ENCODE peak calls at places on chromosomes 3 and 15, in eight cellular contexts. One of them, this sample, is unnamed.

GRCh38 chr3:151328298-151329036 is 882 bp downstream of the P2RY13 start:
- DNase-seq in psoas muscle: no peak
- DNase-seq in adrenal gland: peak
- DNase-seq in AG04450: no peak
- DNase-seq in ascending aorta: no peak
- DNase-seq in PC-9: peak
- DNase-seq in upper lobe of right lung: no peak
- DNase-seq in prostate gland: no peak
- DNase-seq in this sample: no peak

GRCh38 chr3:52072020-52072419 is 15.6 kb upstream of the DUSP7 start:
- DNase-seq in psoas muscle: no peak
- DNase-seq in adrenal gland: no peak
- DNase-seq in AG04450: no peak
- DNase-seq in ascending aorta: no peak
- DNase-seq in PC-9: no peak
- DNase-seq in upper lobe of right lung: peak
- DNase-seq in prostate gland: no peak
- DNase-seq in this sample: no peak

GRCh38 chr3:156723182-156723619 is 48.8 kb downstream of the TIPARP start:
- DNase-seq in psoas muscle: no peak
- DNase-seq in adrenal gland: no peak
- DNase-seq in AG04450: no peak
- DNase-seq in ascending aorta: no peak
- DNase-seq in PC-9: no peak
- DNase-seq in upper lobe of right lung: no peak
- DNase-seq in prostate gland: no peak
- DNase-seq in this sample: no peak

GRCh38 chr3:13544293-13544831 is 4.6 kb upstream of the FBLN2 start:
- DNase-seq in psoas muscle: peak
- DNase-seq in adrenal gland: no peak
- DNase-seq in AG04450: no peak
- DNase-seq in ascending aorta: no peak
- DNase-seq in PC-9: no peak
- DNase-seq in upper lobe of right lung: no peak
- DNase-seq in prostate gland: no peak
- DNase-seq in this sample: no peak

GRCh38 chr3:136818191-136818850 is 605 bp upstream of the SLC35G2 start:
- DNase-seq in psoas muscle: peak
- DNase-seq in adrenal gland: peak
- DNase-seq in AG04450: peak
- DNase-seq in ascending aorta: peak
- DNase-seq in PC-9: peak
- DNase-seq in upper lobe of right lung: no peak
- DNase-seq in prostate gland: no peak
- DNase-seq in this sample: peak

GRCh38 chr15:49379996-49380395 is 43.0 kb upstream of the FGF7 start:
- DNase-seq in psoas muscle: no peak
- DNase-seq in adrenal gland: no peak
- DNase-seq in AG04450: no peak
- DNase-seq in ascending aorta: no peak
- DNase-seq in PC-9: no peak
- DNase-seq in upper lobe of right lung: no peak
- DNase-seq in prostate gland: no peak
- DNase-seq in this sample: no peak

GRCh38 chr15:43441316-43441715 is 51.6 kb downstream of the TP53BP1 start:
- DNase-seq in psoas muscle: no peak
- DNase-seq in adrenal gland: no peak
- DNase-seq in AG04450: no peak
- DNase-seq in ascending aorta: no peak
- DNase-seq in PC-9: no peak
- DNase-seq in upper lobe of right lung: no peak
- DNase-seq in prostate gland: no peak
- DNase-seq in this sample: no peak

GRCh38 chr15:60120100-60120499 is 116.0 kb downstream of the FOXB1 start:
- DNase-seq in psoas muscle: no peak
- DNase-seq in adrenal gland: no peak
- DNase-seq in AG04450: no peak
- DNase-seq in ascending aorta: no peak
- DNase-seq in PC-9: no peak
- DNase-seq in upper lobe of right lung: no peak
- DNase-seq in prostate gland: no peak
- DNase-seq in this sample: no peak

GRCh38 chr15:43998607-43999006 is 171.8 kb downstream of the WDR76 start:
- DNase-seq in psoas muscle: peak
- DNase-seq in adrenal gland: peak
- DNase-seq in AG04450: peak
- DNase-seq in ascending aorta: no peak
- DNase-seq in PC-9: no peak
- DNase-seq in upper lobe of right lung: no peak
- DNase-seq in prostate gland: no peak
- DNase-seq in this sample: no peak

GRCh38 chr3:134754768-134755559 is 40.1 kb upstream of the EPHB1 start:
- DNase-seq in psoas muscle: peak
- DNase-seq in adrenal gland: peak
- DNase-seq in AG04450: no peak
- DNase-seq in ascending aorta: no peak
- DNase-seq in PC-9: no peak
- DNase-seq in upper lobe of right lung: no peak
- DNase-seq in prostate gland: peak
- DNase-seq in this sample: peak

GRCh38 chr3:114848087-114848486 is 299.0 kb downstream of the ZBTB20 start:
- DNase-seq in psoas muscle: no peak
- DNase-seq in adrenal gland: no peak
- DNase-seq in AG04450: no peak
- DNase-seq in ascending aorta: no peak
- DNase-seq in PC-9: no peak
- DNase-seq in upper lobe of right lung: peak
- DNase-seq in prostate gland: no peak
- DNase-seq in this sample: no peak

GRCh38 chr3:197547618-197548017 is 8.2 kb downstream of the BDH1 start:
- DNase-seq in psoas muscle: no peak
- DNase-seq in adrenal gland: no peak
- DNase-seq in AG04450: no peak
- DNase-seq in ascending aorta: no peak
- DNase-seq in PC-9: no peak
- DNase-seq in upper lobe of right lung: no peak
- DNase-seq in prostate gland: no peak
- DNase-seq in this sample: peak

GRCh38 chr15:40087095-40087805 is 21.4 kb downstream of the BMF start:
- DNase-seq in psoas muscle: no peak
- DNase-seq in adrenal gland: no peak
- DNase-seq in AG04450: no peak
- DNase-seq in ascending aorta: no peak
- DNase-seq in PC-9: no peak
- DNase-seq in upper lobe of right lung: peak
- DNase-seq in prostate gland: no peak
- DNase-seq in this sample: peak
- H3K27ac ChIP-seq in psoas muscle: no peak
- H3K27ac ChIP-seq in adrenal gland: no peak
- H3K27ac ChIP-seq in AG04450: no peak
- H3K27ac ChIP-seq in ascending aorta: peak
- H3K27ac ChIP-seq in PC-9: no peak
- H3K27ac ChIP-seq in upper lobe of right lung: no peak
- H3K27ac ChIP-seq in prostate gland: no peak
- H3K27ac ChIP-seq in this sample: peak

GRCh38 chr15:70753101-70753829 is 10.1 kb downstream of the UACA start:
- DNase-seq in psoas muscle: no peak
- DNase-seq in adrenal gland: no peak
- DNase-seq in AG04450: no peak
- DNase-seq in ascending aorta: no peak
- DNase-seq in PC-9: no peak
- DNase-seq in upper lobe of right lung: no peak
- DNase-seq in prostate gland: no peak
- DNase-seq in this sample: no peak

GRCh38 chr15:70758790-70759462 is 4.4 kb downstream of the UACA start:
- DNase-seq in psoas muscle: no peak
- DNase-seq in adrenal gland: no peak
- DNase-seq in AG04450: no peak
- DNase-seq in ascending aorta: no peak
- DNase-seq in PC-9: no peak
- DNase-seq in upper lobe of right lung: no peak
- DNase-seq in prostate gland: no peak
- DNase-seq in this sample: no peak

GRCh38 chr15:70752142-70752754 is 11.1 kb downstream of the UACA start:
- DNase-seq in psoas muscle: peak
- DNase-seq in adrenal gland: no peak
- DNase-seq in AG04450: no peak
- DNase-seq in ascending aorta: no peak
- DNase-seq in PC-9: no peak
- DNase-seq in upper lobe of right lung: no peak
- DNase-seq in prostate gland: no peak
- DNase-seq in this sample: peak

GRCh38 chr15:70757627-70758026 is 5.7 kb downstream of the UACA start:
- DNase-seq in psoas muscle: no peak
- DNase-seq in adrenal gland: no peak
- DNase-seq in AG04450: no peak
- DNase-seq in ascending aorta: no peak
- DNase-seq in PC-9: no peak
- DNase-seq in upper lobe of right lung: no peak
- DNase-seq in prostate gland: no peak
- DNase-seq in this sample: no peak

DNA sequence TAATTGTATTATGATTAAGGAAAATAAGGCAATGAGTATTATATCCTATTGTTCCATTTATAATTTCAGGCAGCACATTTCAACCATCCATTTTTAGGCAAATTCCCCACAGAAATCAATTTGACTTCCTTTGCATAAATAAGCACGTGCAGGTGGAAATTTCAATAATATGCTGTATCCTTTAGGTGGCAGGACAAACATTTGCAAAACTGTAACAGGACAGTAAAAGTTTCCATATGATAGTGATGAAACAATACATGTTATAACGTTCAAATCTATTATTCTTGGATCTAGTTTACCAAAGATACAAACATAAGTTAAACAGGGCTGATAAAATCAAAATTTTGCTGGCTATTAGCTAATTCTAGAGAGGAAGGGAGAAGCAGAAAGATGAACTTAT is 8.5 kb downstream of the UACA start:
- DNase-seq in psoas muscle: no peak
- DNase-seq in adrenal gland: no peak
- DNase-seq in AG04450: no peak
- DNase-seq in ascending aorta: no peak
- DNase-seq in PC-9: no peak
- DNase-seq in upper lobe of right lung: no peak
- DNase-seq in prostate gland: no peak
- DNase-seq in this sample: no peak
- TF ChIP-seq CTCF in psoas muscle: no peak
- TF ChIP-seq CTCF in adrenal gland: no peak
- TF ChIP-seq CTCF in AG04450: peak
- TF ChIP-seq CTCF in ascending aorta: no peak
- TF ChIP-seq CTCF in PC-9: no peak
- TF ChIP-seq CTCF in upper lobe of right lung: no peak
- TF ChIP-seq CTCF in prostate gland: no peak
- TF ChIP-seq CTCF in this sample: no peak

DNA sequence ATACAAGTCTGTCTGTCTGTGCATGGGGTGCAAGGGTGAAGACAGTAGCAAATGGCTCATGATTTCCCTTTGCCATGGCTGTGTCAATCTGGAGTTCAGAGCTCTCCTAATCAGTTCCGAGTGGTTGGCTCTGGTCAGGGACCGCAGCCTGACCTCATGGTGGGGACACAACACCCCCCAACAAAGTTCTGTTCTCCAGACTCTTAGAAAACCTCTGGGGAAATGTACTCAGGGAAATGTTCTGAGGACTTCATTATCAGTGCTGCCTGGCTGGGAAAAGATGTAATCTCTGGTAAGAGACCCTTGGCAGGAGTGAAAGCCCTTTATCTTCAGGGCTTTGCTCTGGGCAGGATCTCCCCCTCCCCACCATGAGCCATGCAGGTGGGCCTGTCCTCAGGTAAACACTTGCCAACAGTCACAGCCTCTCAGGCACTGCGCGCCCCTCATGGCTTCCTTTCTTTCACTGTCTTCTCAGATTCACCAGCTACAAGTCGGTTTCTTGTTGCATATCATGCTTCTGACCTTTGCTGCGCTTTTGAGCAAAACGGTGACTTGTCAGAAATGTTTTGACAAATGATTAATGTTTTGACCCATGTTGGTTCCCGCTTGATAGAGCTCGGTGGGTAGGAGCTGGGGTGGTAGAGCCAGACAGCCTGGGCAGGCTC is 95.5 kb downstream of the ST6GAL1 start:
- DNase-seq in psoas muscle: no peak
- DNase-seq in adrenal gland: no peak
- DNase-seq in AG04450: no peak
- DNase-seq in ascending aorta: no peak
- DNase-seq in PC-9: no peak
- DNase-seq in upper lobe of right lung: no peak
- DNase-seq in prostate gland: no peak
- DNase-seq in this sample: no peak
- H3K27ac ChIP-seq in psoas muscle: no peak
- H3K27ac ChIP-seq in adrenal gland: no peak
- H3K27ac ChIP-seq in AG04450: no peak
- H3K27ac ChIP-seq in ascending aorta: peak
- H3K27ac ChIP-seq in PC-9: no peak
- H3K27ac ChIP-seq in upper lobe of right lung: peak
- H3K27ac ChIP-seq in prostate gland: peak
- H3K27ac ChIP-seq in this sample: peak

GRCh38 chr3:28348637-28349396 is at the start of the genes AZI2 and ZCWPW2:
- DNase-seq in psoas muscle: peak
- DNase-seq in adrenal gland: peak
- DNase-seq in AG04450: peak
- DNase-seq in ascending aorta: peak
- DNase-seq in PC-9: peak
- DNase-seq in upper lobe of right lung: peak
- DNase-seq in prostate gland: peak
- DNase-seq in this sample: peak

GRCh38 chr3:28345690-28346089 is 2.8 kb upstream of the ZCWPW2 start:
- DNase-seq in psoas muscle: no peak
- DNase-seq in adrenal gland: no peak
- DNase-seq in AG04450: no peak
- DNase-seq in ascending aorta: no peak
- DNase-seq in PC-9: no peak
- DNase-seq in upper lobe of right lung: no peak
- DNase-seq in prostate gland: no peak
- DNase-seq in this sample: no peak

GRCh38 chr3:28348286-28348636 is 260 bp upstream of the ZCWPW2 start:
- DNase-seq in psoas muscle: peak
- DNase-seq in adrenal gland: peak
- DNase-seq in AG04450: no peak
- DNase-seq in ascending aorta: peak
- DNase-seq in PC-9: no peak
- DNase-seq in upper lobe of right lung: no peak
- DNase-seq in prostate gland: no peak
- DNase-seq in this sample: no peak

GRCh38 chr3:28347374-28348285 is 891 bp upstream of the ZCWPW2 start:
- DNase-seq in psoas muscle: no peak
- DNase-seq in adrenal gland: peak
- DNase-seq in AG04450: no peak
- DNase-seq in ascending aorta: no peak
- DNase-seq in PC-9: peak
- DNase-seq in upper lobe of right lung: no peak
- DNase-seq in prostate gland: no peak
- DNase-seq in this sample: no peak

DNA sequence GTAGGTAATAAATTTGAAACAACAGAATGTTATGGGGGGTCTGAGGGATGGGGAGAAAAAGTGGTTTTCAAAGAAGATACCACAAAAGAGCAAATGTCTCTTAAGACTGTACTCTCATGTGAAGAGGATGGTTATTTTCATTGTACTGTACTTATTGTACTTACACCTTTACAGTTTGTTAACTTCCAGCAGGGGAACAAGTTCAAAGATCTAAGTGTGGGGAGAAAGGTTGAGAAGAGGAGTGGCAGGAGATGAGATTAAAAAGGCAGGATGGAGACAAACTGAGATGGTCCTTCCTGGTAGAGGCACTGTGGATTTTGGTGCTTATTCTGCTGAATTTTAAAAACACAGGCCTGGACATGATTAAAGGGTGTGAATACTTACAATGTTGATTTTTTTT is 5.4 kb upstream of the ZCWPW2 start:
- DNase-seq in psoas muscle: no peak
- DNase-seq in adrenal gland: no peak
- DNase-seq in AG04450: no peak
- DNase-seq in ascending aorta: no peak
- DNase-seq in PC-9: no peak
- DNase-seq in upper lobe of right lung: no peak
- DNase-seq in prostate gland: no peak
- DNase-seq in this sample: no peak
- TF ChIP-seq CTCF in psoas muscle: no peak
- TF ChIP-seq CTCF in adrenal gland: no peak
- TF ChIP-seq CTCF in AG04450: no peak
- TF ChIP-seq CTCF in ascending aorta: no peak
- TF ChIP-seq CTCF in PC-9: no peak
- TF ChIP-seq CTCF in upper lobe of right lung: no peak
- TF ChIP-seq CTCF in prostate gland: no peak
- TF ChIP-seq CTCF in this sample: no peak

This sample was measured in thyroid gland.